ENCODE peak calls at places on chromosomes 11 and 22, in ten cellular contexts. V, M, W, Y, D, X, U, N, R and H are unnamed samples.
A peak's percentile ranks its signal among the peaks of the same experiment; 100 is the strongest.

GRCh38 chr11:45254070-45254469 is 32.1 kb downstream of the SYT13 start:
- DNase-seq in V (no peak), M (no peak), W (no peak), Y (no peak), D (no peak), X (no peak), U (no peak), N (no peak), R (no peak), H (no peak)

GRCh38 chr11:8584096-8584495 is 9.9 kb downstream of the STK33 start:
- DNase-seq in V (no peak), M (no peak), W (no peak), Y (no peak), D (no peak), X (no peak), U (no peak), N (no peak), R (no peak), H (no peak)

GRCh38 chr11:124643605-124644425 is 21.2 kb downstream of the TBRG1 start:
- DNase-seq in V (peak; percentile 97), M (no peak), W (peak; percentile 93), Y (no peak), D (no peak), X (no peak), U (peak; percentile 70), N (no peak), R (no peak), H (no peak)

GRCh38 chr11:113974741-113975470 is at the start of gene HTR3A:
- DNase-seq in V (no peak), M (no peak), W (no peak), Y (no peak), D (no peak), X (peak; percentile 78), U (no peak), N (no peak), R (no peak), H (peak; percentile 17)

GRCh38 chr11:33480636-33481035 is 220.0 kb downstream of the C11orf91 start:
- DNase-seq in V (no peak), M (no peak), W (no peak), Y (no peak), D (no peak), X (no peak), U (no peak), N (peak; percentile 23), R (no peak), H (no peak)

GRCh38 chr22:28799125-28799833 is 1.1 kb downstream of the XBP1 start:
- DNase-seq in V (peak; percentile 89), M (no peak), W (peak; percentile 62), Y (peak; percentile 80), D (peak; percentile 18), X (peak; percentile 35), U (peak; percentile 93), N (no peak), R (no peak), H (no peak)

GRCh38 chr11:116177521-116178220 is 595.1 kb downstream of the BUD13 start:
- DNase-seq in V (no peak), M (no peak), W (no peak), Y (no peak), D (no peak), X (no peak), U (no peak), N (no peak), R (no peak), H (no peak)

GRCh38 chr11:19398772-19399542 is 158.2 kb upstream of the E2F8 start:
- DNase-seq in V (no peak), M (no peak), W (no peak), Y (no peak), D (no peak), X (no peak), U (peak; percentile 47), N (no peak), R (no peak), H (no peak)

GRCh38 chr11:62832346-62833234 is at the start of gene TEX54:
- DNase-seq in V (no peak), M (no peak), W (no peak), Y (peak; percentile 80), D (no peak), X (peak; percentile 26), U (peak; percentile 47), N (peak; percentile 17), R (no peak), H (no peak)

GRCh38 chr11:69965821-69966582 is 112.1 kb upstream of the ANO1 start:
- DNase-seq in V (no peak), M (no peak), W (no peak), Y (no peak), D (no peak), X (no peak), U (no peak), N (no peak), R (no peak), H (no peak)

GRCh38 chr11:17414317-17414737 is 25.9 kb upstream of the KCNJ11 start:
- DNase-seq in V (no peak), M (no peak), W (no peak), Y (no peak), D (no peak), X (no peak), U (no peak), N (no peak), R (no peak), H (no peak)

GRCh38 chr11:32643526-32643925 is 59.9 kb downstream of the EIF3M start:
- DNase-seq in V (no peak), M (no peak), W (peak; percentile 11), Y (no peak), D (no peak), X (no peak), U (peak; percentile 83), N (no peak), R (no peak), H (no peak)

GRCh38 chr22:35630891-35631290 is 13.8 kb upstream of the MB start:
- DNase-seq in V (no peak), M (no peak), W (no peak), Y (peak; percentile 52), D (no peak), X (no peak), U (no peak), N (no peak), R (no peak), H (no peak)

GRCh38 chr11:113288286-113288863 is 26.0 kb upstream of the TTC12 start:
- DNase-seq in V (no peak), M (no peak), W (no peak), Y (peak; percentile 48), D (no peak), X (no peak), U (no peak), N (no peak), R (no peak), H (no peak)

GRCh38 chr22:29342577-29343312 is 27.2 kb upstream of the RASL10A start:
- DNase-seq in V (peak; percentile 59), M (no peak), W (no peak), Y (no peak), D (no peak), X (no peak), U (no peak), N (no peak), R (no peak), H (no peak)

GRCh38 chr11:12862761-12863469 is 146.2 kb upstream of the RASSF10 start:
- DNase-seq in V (no peak), M (no peak), W (peak; percentile 50), Y (no peak), D (no peak), X (peak; percentile 28), U (peak; percentile 13), N (peak; percentile 31), R (no peak), H (no peak)

GRCh38 chr22:23542933-23543332 is 37.2 kb downstream of the IGLL1 start:
- DNase-seq in V (no peak), M (no peak), W (no peak), Y (no peak), D (no peak), X (no peak), U (peak; percentile 41), N (no peak), R (no peak), H (peak; percentile 19)

GRCh38 chr22:19114984-19115552 is 7.1 kb downstream of the DGCR2 start:
- DNase-seq in V (no peak), M (no peak), W (no peak), Y (peak; percentile 59), D (no peak), X (no peak), U (no peak), N (no peak), R (no peak), H (no peak)

GRCh38 chr11:10378362-10378761 is 73.5 kb downstream of the ADM start:
- DNase-seq in V (no peak), M (no peak), W (no peak), Y (no peak), D (no peak), X (no peak), U (no peak), N (no peak), R (no peak), H (no peak)